ENCODE peak calls at places on chromosomes 6 and 20, in seven cellular contexts. P, F, Q, U, C, T and L are unnamed samples.

GRCh38 chr6:167141667-167142432 is 15.9 kb downstream of the GPR31 start:
- DNase-seq in P (no peak), F (peak; percentile 36), Q (peak; percentile 42), U (peak; percentile 80), C (peak; percentile 71), T (peak; percentile 78), L (peak; percentile 74)

GRCh38 chr6:112227992-112228391 is 26.4 kb downstream of the LAMA4 start:
- DNase-seq in P (no peak), F (no peak), Q (no peak), U (no peak), C (no peak), T (no peak), L (no peak)

GRCh38 chr6:37582309-37582708 is 82.6 kb upstream of the CCDC167 start:
- DNase-seq in P (peak; percentile 42), F (no peak), Q (no peak), U (no peak), C (no peak), T (peak; percentile 41), L (no peak)

GRCh38 chr20:35606127-35606526 is 9.5 kb upstream of the SPAG4 start:
- DNase-seq in P (no peak), F (no peak), Q (no peak), U (no peak), C (no peak), T (no peak), L (no peak)

GRCh38 chr6:26445934-26446667 is 5.8 kb downstream of the BTN3A3 start:
- DNase-seq in P (no peak), F (peak; percentile 62), Q (no peak), U (no peak), C (no peak), T (no peak), L (no peak)

GRCh38 chr6:11700118-11700718 is 78.4 kb downstream of the ADTRP start:
- DNase-seq in P (peak; percentile 58), F (peak; percentile 74), Q (no peak), U (no peak), C (no peak), T (no peak), L (no peak)

GRCh38 chr6:124854338-124854922 is 107.8 kb upstream of the RNF217 start:
- DNase-seq in P (no peak), F (peak; percentile 22), Q (no peak), U (no peak), C (no peak), T (no peak), L (no peak)

GRCh38 chr6:33822575-33823395 is 19.0 kb upstream of the MLN start:
- DNase-seq in P (no peak), F (no peak), Q (no peak), U (no peak), C (peak; percentile 50), T (peak; percentile 76), L (peak; percentile 35)

GRCh38 chr6:98971303-98971702 is 23.6 kb upstream of the FBXL4 start:
- DNase-seq in P (no peak), F (no peak), Q (no peak), U (no peak), C (no peak), T (no peak), L (no peak)

GRCh38 chr6:112253842-112254816 is at the start of gene LAMA4:
- DNase-seq in P (peak; percentile 87), F (no peak), Q (peak; percentile 29), U (peak; percentile 42), C (peak; percentile 63), T (peak; percentile 39), L (peak; percentile 46)

GRCh38 chr6:125839879-125840278 is 49.1 kb downstream of the NCOA7 start:
- DNase-seq in P (no peak), F (no peak), Q (no peak), U (no peak), C (no peak), T (no peak), L (no peak)

GRCh38 chr6:25360611-25361010 is 81.4 kb downstream of the CARMIL1 start:
- DNase-seq in P (peak; percentile 88), F (no peak), Q (no peak), U (no peak), C (no peak), T (no peak), L (no peak)

GRCh38 chr6:169271158-169271936 is 17.7 kb upstream of the THBS2 start:
- DNase-seq in P (peak; percentile 22), F (no peak), Q (no peak), U (no peak), C (no peak), T (peak; percentile 29), L (no peak)

GRCh38 chr6:72461144-72461543 is 160.7 kb upstream of the KCNQ5 start:
- DNase-seq in P (peak; percentile 55), F (peak; percentile 62), Q (no peak), U (no peak), C (no peak), T (no peak), L (no peak)

GRCh38 chr6:168607272-168608112 is 166.5 kb downstream of the SMOC2 start:
- DNase-seq in P (no peak), F (no peak), Q (peak; percentile 74), U (no peak), C (peak; percentile 68), T (peak; percentile 62), L (no peak)

GRCh38 chr6:26215200-26216014 is 128.2 kb downstream of the HFE start:
- DNase-seq in P (peak; percentile 44), F (peak; percentile 71), Q (no peak), U (peak; percentile 45), C (no peak), T (no peak), L (no peak)

DNA sequence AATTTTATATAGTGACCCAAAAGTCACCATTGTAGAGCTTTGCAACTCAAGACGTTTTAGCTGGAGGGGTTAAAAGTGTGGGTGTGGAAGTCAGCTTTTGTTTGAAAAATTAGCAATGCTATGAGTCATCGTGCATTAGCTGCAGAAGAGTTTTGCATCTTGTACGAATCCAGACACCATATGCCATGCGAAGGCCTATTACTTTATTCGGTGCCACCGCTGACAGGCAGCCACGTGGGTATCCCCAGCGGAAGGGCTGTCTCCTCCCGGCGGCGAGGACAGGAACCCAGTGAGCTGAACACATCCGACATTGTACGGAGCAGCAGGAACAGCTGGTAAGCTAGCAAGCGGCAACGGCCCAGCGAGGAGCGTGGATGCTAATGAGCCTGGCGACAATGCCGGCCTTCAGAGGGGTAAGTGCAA is 84.4 kb downstream of the INSM1 start:
- DNase-seq in P (peak; percentile 84), F (no peak), Q (no peak), U (peak; percentile 47), C (peak; percentile 91), T (peak; percentile 81), L (peak; percentile 78)
- TF ChIP-seq CTCF in P (no peak), F (no peak), Q (no peak), U (no peak), C (no peak), T (no peak), L (no peak)

GRCh38 chr20:59571591-59572314 is 32.6 kb upstream of the PHACTR3 start:
- DNase-seq in P (peak; percentile 31), F (peak; percentile 30), Q (peak; percentile 59), U (peak; percentile 69), C (peak; percentile 86), T (peak; percentile 84), L (peak; percentile 81)
- TF ChIP-seq CTCF in P (peak; percentile 87), F (peak; percentile 90), Q (peak; percentile 50), U (peak; percentile 90), C (peak; percentile 99), T (peak; percentile 95), L (peak; percentile 94)

GRCh38 chr20:21699216-21699508 is 6.3 kb upstream of the PAX1 start:
- DNase-seq in P (no peak), F (no peak), Q (no peak), U (no peak), C (no peak), T (no peak), L (no peak)

GRCh38 chr20:21698494-21699215 is 6.8 kb upstream of the PAX1 start:
- DNase-seq in P (no peak), F (no peak), Q (no peak), U (no peak), C (no peak), T (no peak), L (no peak)

DNA sequence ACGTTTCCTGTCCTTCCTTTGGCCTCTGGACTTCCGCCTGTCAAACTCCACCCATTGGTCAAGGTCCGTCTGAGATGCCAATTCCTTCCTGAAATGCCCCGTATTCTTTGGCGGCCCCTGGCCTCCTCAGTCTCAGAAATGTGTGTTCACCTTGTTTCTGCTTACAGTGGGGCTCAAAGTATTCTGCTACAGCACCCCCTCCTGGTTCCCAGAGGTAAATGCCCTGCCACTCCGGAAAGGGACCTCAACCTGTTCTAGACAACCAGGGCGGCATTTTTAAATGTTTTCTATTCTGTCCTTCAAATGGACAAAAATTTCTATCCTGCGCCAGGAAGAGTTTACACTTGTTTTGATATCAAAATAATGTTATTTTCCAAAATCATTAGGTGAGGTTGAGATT is 12.1 kb upstream of the PAX1 start:
- DNase-seq in P (no peak), F (no peak), Q (no peak), U (no peak), C (no peak), T (peak; percentile 71), L (no peak)
- TF ChIP-seq CTCF in P (no peak), F (no peak), Q (no peak), U (no peak), C (peak; percentile 60), T (peak; percentile 65), L (peak; percentile 62)

DNA sequence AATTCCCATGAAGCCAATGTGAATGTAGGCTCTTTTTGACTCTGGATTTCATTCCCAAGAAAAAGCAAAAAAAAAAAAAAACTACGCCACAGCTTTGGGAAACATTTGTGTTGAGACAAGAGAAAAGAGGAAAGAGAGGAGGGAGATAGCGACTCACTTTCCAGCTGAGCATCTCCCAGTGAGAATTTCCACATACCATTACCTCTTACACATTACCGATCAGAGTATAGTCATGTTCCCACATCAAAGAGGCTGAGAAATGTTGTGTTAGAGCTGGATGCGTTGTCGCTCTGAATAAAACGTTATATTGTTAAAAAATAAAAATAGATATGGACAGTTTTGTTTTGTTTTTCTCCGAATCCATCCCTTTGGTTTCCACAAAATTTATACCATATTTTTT is 1019.3 kb upstream of the ADGRB3 start:
- DNase-seq in P (peak; percentile 75), F (no peak), Q (no peak), U (no peak), C (no peak), T (no peak), L (no peak)
- TF ChIP-seq CTCF in P (no peak), F (no peak), Q (no peak), U (no peak), C (no peak), T (no peak), L (no peak)